ENCODE peak calls at places on chromosomes 16 and 17, in eight cellular contexts. H, N, Q, W, P, J, I and S are unnamed samples.

GRCh38 chr16:7653746-7654145 is 321.1 kb downstream of the RBFOX1 start:
- DNase-seq in H (no peak), N (no peak), Q (no peak), W (no peak), P (no peak), J (no peak), I (no peak), S (no peak)

GRCh38 chr17:56913867-56914640 is at the start of gene TRIM25:
- DNase-seq in H (peak), N (peak), Q (peak), W (peak), P (peak), J (peak), I (peak), S (peak)

GRCh38 chr16:84005391-84005790 is 37.2 kb downstream of the SLC38A8 start:
- DNase-seq in H (no peak), N (no peak), Q (no peak), W (no peak), P (no peak), J (no peak), I (no peak), S (no peak)

GRCh38 chr16:30179195-30179594 is 4.2 kb upstream of the CORO1A start:
- DNase-seq in H (no peak), N (no peak), Q (no peak), W (no peak), P (no peak), J (no peak), I (no peak), S (no peak)

GRCh38 chr17:73419051-73419450 is 107.2 kb upstream of the CDC42EP4 start:
- DNase-seq in H (no peak), N (no peak), Q (no peak), W (no peak), P (no peak), J (no peak), I (no peak), S (no peak)

GRCh38 chr17:58487589-58488427 is at the start of gene HSF5:
- DNase-seq in H (no peak), N (peak), Q (no peak), W (no peak), P (no peak), J (no peak), I (no peak), S (peak)

GRCh38 chr17:46154151-46154816 is 38.9 kb downstream of the KANSL1 start:
- DNase-seq in H (no peak), N (no peak), Q (no peak), W (no peak), P (peak), J (no peak), I (no peak), S (no peak)

GRCh38 chr16:82730901-82731300 is 104.1 kb downstream of the CDH13 start:
- DNase-seq in H (no peak), N (no peak), Q (no peak), W (no peak), P (no peak), J (no peak), I (no peak), S (no peak)

GRCh38 chr16:76309639-76310335 is 32.6 kb downstream of the CNTNAP4 start:
- DNase-seq in H (no peak), N (no peak), Q (no peak), W (no peak), P (no peak), J (no peak), I (no peak), S (no peak)

GRCh38 chr17:45098081-45098868 is 34.0 kb downstream of the PLCD3 start:
- DNase-seq in H (no peak), N (no peak), Q (no peak), W (no peak), P (no peak), J (no peak), I (no peak), S (no peak)

GRCh38 chr16:28292731-28293588 is 635 bp downstream of the SBK1 start:
- DNase-seq in H (no peak), N (no peak), Q (no peak), W (no peak), P (no peak), J (no peak), I (no peak), S (peak)

GRCh38 chr17:3647769-3648540 is 11.4 kb downstream of the CTNS start:
- DNase-seq in H (no peak), N (peak), Q (peak), W (peak), P (peak), J (no peak), I (no peak), S (peak)

GRCh38 chr16:15523939-15524338 is 89.6 kb downstream of the BMERB1 start:
- DNase-seq in H (no peak), N (no peak), Q (no peak), W (no peak), P (peak), J (no peak), I (no peak), S (no peak)

GRCh38 chr16:78675312-78675711 is 575.9 kb downstream of the WWOX start:
- DNase-seq in H (no peak), N (no peak), Q (no peak), W (no peak), P (peak), J (no peak), I (no peak), S (no peak)

GRCh38 chr17:80007009-80007752 is 28.5 kb downstream of the TBC1D16 start:
- DNase-seq in H (no peak), N (no peak), Q (no peak), W (no peak), P (no peak), J (no peak), I (no peak), S (no peak)

GRCh38 chr17:27343972-27344607 is 50.2 kb downstream of the WSB1 start:
- DNase-seq in H (no peak), N (no peak), Q (no peak), W (no peak), P (no peak), J (no peak), I (no peak), S (no peak)

GRCh38 chr16:72921620-72922019 is 126.3 kb downstream of the ZFHX3 start:
- DNase-seq in H (peak), N (no peak), Q (no peak), W (no peak), P (peak), J (peak), I (no peak), S (no peak)

GRCh38 chr17:6094926-6095325 is 24.7 kb downstream of the WSCD1 start:
- DNase-seq in H (no peak), N (no peak), Q (no peak), W (no peak), P (no peak), J (no peak), I (no peak), S (no peak)

GRCh38 chr16:55567382-55567781 is 898 bp downstream of the CAPNS2 start:
- DNase-seq in H (no peak), N (no peak), Q (no peak), W (no peak), P (peak), J (no peak), I (peak), S (no peak)

GRCh38 chr16:17773698-17774101 is 302.9 kb upstream of the XYLT1 start:
- DNase-seq in H (no peak), N (no peak), Q (no peak), W (no peak), P (peak), J (no peak), I (no peak), S (no peak)

GRCh38 chr16:82037666-82038065 is 2.6 kb downstream of the HSD17B2 start:
- DNase-seq in H (no peak), N (no peak), Q (no peak), W (no peak), P (peak), J (no peak), I (no peak), S (no peak)

GRCh38 chr17:29155235-29155965 is 24.8 kb downstream of the MYO18A start:
- DNase-seq in H (peak), N (no peak), Q (no peak), W (peak), P (peak), J (no peak), I (no peak), S (no peak)

GRCh38 chr17:72735602-72736001 is 356.9 kb downstream of the SLC39A11 start:
- DNase-seq in H (no peak), N (no peak), Q (no peak), W (no peak), P (no peak), J (no peak), I (no peak), S (no peak)

DNA sequence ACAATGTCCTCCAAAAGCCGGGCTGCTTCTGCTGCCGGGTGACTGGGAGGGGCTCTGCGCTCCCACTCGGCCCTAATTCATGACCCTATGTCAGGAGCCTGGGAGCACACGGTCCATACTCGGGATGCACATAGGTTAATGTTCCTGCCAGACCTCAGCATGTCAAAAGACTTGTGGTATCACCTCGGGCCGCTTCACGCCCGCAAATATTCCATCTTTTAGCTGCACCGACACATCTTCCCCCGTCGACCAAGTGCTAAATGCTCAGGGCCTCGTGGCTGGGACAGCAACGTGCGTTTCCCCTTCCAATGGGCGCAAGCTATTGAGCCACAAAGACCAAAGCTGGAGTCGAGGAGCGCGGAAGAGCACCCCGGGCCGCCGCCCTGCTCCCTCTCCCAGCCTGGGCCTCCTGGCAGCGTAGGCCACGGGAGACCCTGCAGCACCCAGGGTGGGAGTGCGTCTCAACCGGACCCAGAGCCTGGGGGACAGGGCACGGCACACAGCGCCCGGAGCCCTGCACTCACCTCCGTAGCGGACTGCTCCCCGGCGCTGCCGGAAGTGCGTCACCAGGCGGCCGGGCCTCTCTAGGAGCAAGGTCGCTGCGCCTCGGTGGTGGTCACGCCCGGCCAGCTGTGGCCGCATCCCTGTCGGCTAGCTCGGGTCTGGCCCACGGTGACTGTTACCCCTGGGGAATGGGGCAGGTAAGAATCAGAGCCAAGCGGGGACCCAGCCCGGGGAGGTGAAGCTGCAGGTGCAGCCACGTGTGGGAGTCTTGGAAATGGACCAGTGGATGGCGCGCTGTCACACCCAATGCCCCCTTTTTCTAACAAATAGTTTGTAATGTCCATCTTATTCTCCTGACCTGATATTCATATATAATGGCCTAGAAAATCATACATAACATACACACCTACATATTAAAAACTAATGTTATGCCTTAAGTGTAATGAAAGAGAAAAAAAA is at the start of gene ZNF23:
- DNase-seq in H (peak), N (peak), Q (peak), W (peak), P (peak), J (peak), I (no peak), S (peak)
- TF ChIP-seq CTCF in H (no peak), N (peak), Q (peak), W (no peak), P (no peak), J (no peak), I (no peak), S (peak)

GRCh38 chr17:9115446-9116265 is 94.3 kb downstream of the NTN1 start:
- DNase-seq in H (peak), N (peak), Q (peak), W (peak), P (peak), J (peak), I (no peak), S (peak)
- TF ChIP-seq CTCF in H (no peak), N (peak), Q (peak), W (peak), P (no peak), J (no peak), I (peak), S (peak)

GRCh38 chr16:576197-576822 is 6.5 kb downstream of the PIGQ start:
- DNase-seq in H (no peak), N (no peak), Q (no peak), W (no peak), P (no peak), J (no peak), I (no peak), S (no peak)
- TF ChIP-seq CTCF in H (no peak), N (no peak), Q (no peak), W (no peak), P (no peak), J (no peak), I (no peak), S (no peak)

DNA sequence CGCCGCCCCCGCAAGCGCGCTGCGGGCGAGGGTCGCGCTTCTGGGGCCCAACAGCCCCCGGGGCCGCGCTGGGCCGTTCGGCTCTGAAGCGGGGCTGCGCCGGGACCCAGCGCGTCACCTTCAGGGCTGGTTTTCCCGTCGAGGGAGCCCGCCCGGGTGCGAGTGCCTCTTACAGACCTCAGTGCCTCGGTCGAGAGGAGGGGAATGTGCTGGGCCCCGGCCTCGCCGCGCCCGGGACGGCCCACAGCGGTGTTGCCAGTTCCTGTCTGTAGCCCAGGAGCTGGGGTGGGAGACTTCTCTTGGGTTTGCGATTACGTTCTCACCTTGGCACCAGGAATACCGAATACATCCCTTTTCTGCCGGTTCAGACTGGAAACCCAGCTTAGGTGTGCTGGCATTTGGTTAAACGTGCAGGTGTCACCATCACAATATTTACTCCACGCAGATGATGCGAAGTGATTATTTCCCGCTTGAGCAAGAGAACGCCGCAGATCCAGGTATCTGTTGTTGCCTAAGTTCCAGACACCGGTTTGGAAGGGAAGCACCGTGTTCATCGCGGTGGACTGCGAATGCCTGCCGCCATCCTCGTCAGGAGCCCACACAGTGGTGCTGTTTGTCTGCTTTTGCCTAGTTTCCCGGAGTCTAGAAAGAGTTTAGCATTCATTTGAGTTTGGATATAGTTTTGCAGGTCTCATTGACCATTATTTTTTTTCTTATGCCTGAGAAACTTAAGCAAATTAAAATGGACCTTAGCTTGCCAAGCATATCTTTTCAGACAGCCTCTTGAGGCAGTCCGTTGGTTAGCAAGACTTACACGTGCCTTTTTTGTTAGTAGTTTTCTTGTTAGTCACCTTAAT is 915 bp downstream of the MAP1LC3B start:
- DNase-seq in H (peak), N (peak), Q (no peak), W (peak), P (peak), J (peak), I (no peak), S (no peak)
- TF ChIP-seq CTCF in H (peak), N (peak), Q (peak), W (no peak), P (peak), J (no peak), I (peak), S (peak)